ENCODE peak calls at places on chromosome 9, in nine cellular contexts. One of them, this sample, is unnamed.

GRCh38 chr9:115952667-115953316 is 200.8 kb upstream of the PAPPA start:
- DNase-seq in suprapubic skin: no peak
- DNase-seq in prostate gland: no peak
- DNase-seq in HCT116: no peak
- DNase-seq in GM12891: no peak
- DNase-seq in breast epithelium: no peak
- DNase-seq in SK-N-MC: no peak
- DNase-seq in upper lobe of left lung: no peak
- DNase-seq in HepG2: peak
- DNase-seq in this sample: no peak

GRCh38 chr9:123749580-123750202 is 180.2 kb downstream of the DENND1A start:
- DNase-seq in suprapubic skin: no peak
- DNase-seq in HepG2: no peak
- DNase-seq in GM12891: peak
- DNase-seq in breast epithelium: no peak
- DNase-seq in SK-N-MC: no peak
- DNase-seq in prostate gland: no peak
- DNase-seq in upper lobe of left lung: no peak
- DNase-seq in HCT116: no peak
- DNase-seq in this sample: no peak

GRCh38 chr9:125180876-125181275 is 8.7 kb downstream of the PPP6C start:
- DNase-seq in GM12891: no peak
- DNase-seq in upper lobe of left lung: no peak
- DNase-seq in suprapubic skin: no peak
- DNase-seq in SK-N-MC: no peak
- DNase-seq in HCT116: no peak
- DNase-seq in prostate gland: no peak
- DNase-seq in HepG2: no peak
- DNase-seq in breast epithelium: no peak
- DNase-seq in this sample: no peak

GRCh38 chr9:123957731-123958130 is 27.8 kb upstream of the DENND1A start:
- DNase-seq in HCT116: no peak
- DNase-seq in upper lobe of left lung: no peak
- DNase-seq in breast epithelium: no peak
- DNase-seq in SK-N-MC: no peak
- DNase-seq in HepG2: no peak
- DNase-seq in prostate gland: no peak
- DNase-seq in suprapubic skin: no peak
- DNase-seq in GM12891: no peak
- DNase-seq in this sample: no peak

GRCh38 chr9:71249729-71250317 is 128.4 kb upstream of the TRPM3 start:
- DNase-seq in prostate gland: peak
- DNase-seq in suprapubic skin: no peak
- DNase-seq in GM12891: peak
- DNase-seq in HCT116: peak
- DNase-seq in breast epithelium: no peak
- DNase-seq in SK-N-MC: peak
- DNase-seq in HepG2: peak
- DNase-seq in upper lobe of left lung: no peak
- DNase-seq in this sample: no peak

GRCh38 chr9:84397151-84397728 is 56.7 kb upstream of the SLC28A3 start:
- DNase-seq in HCT116: peak
- DNase-seq in GM12891: peak
- DNase-seq in upper lobe of left lung: peak
- DNase-seq in breast epithelium: peak
- DNase-seq in suprapubic skin: no peak
- DNase-seq in HepG2: peak
- DNase-seq in SK-N-MC: peak
- DNase-seq in prostate gland: peak
- DNase-seq in this sample: no peak

GRCh38 chr9:97962575-97962974 is 20.6 kb upstream of the ANP32B start:
- DNase-seq in HepG2: no peak
- DNase-seq in prostate gland: no peak
- DNase-seq in suprapubic skin: no peak
- DNase-seq in upper lobe of left lung: no peak
- DNase-seq in breast epithelium: no peak
- DNase-seq in HCT116: no peak
- DNase-seq in SK-N-MC: no peak
- DNase-seq in GM12891: no peak
- DNase-seq in this sample: no peak

GRCh38 chr9:97807681-97808080 is 45.3 kb upstream of the FOXE1 start:
- DNase-seq in prostate gland: no peak
- DNase-seq in upper lobe of left lung: no peak
- DNase-seq in HCT116: no peak
- DNase-seq in suprapubic skin: no peak
- DNase-seq in HepG2: no peak
- DNase-seq in GM12891: no peak
- DNase-seq in SK-N-MC: no peak
- DNase-seq in breast epithelium: no peak
- DNase-seq in this sample: no peak

GRCh38 chr9:133303266-133304157 is 28.5 kb upstream of the ABO start:
- DNase-seq in upper lobe of left lung: no peak
- DNase-seq in HCT116: no peak
- DNase-seq in breast epithelium: peak
- DNase-seq in GM12891: no peak
- DNase-seq in prostate gland: no peak
- DNase-seq in HepG2: no peak
- DNase-seq in SK-N-MC: no peak
- DNase-seq in suprapubic skin: peak
- DNase-seq in this sample: no peak

DNA sequence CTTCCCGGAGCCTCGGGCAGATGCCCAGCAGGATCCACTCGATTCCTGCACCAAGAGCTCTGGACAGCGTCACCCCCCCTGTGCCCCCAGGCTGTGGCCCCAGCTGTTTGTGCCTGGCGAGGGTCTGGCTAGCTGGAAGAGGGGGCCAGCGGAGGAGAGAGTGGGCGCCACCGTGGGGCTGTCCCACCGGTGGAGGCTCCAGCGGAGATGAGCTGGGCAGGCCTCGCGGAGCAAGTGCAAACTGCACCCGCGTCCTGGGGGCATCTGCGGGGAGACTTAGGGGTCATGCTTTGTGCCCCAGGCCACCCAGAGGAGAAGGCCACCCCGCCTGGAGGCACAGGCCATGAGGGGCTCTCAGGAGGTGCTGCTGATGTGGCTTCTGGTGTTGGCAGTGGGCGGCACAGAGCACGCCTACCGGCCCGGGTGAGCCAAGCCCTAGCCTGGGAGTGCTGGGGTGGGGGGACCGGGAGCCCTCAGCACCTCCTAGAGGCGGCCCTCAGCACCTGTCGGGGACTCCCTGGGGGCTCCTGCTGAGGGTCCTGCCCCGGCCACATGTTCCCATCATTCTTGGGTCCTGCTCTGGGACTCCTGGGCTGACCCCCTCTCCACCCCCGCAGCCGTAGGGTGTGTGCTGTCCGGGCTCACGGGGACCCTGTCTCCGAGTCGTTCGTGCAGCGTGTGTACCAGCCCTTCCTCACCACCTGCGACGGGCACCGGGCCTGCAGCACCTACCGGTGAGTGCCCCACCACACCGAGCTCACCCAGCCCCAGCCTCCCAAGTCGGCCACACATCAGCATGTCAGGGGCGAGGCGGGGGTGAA is 5.4 kb downstream of the EGFL7 start:
- DNase-seq in prostate gland: no peak
- DNase-seq in GM12891: no peak
- DNase-seq in upper lobe of left lung: no peak
- DNase-seq in suprapubic skin: no peak
- DNase-seq in HCT116: no peak
- DNase-seq in HepG2: no peak
- DNase-seq in SK-N-MC: no peak
- DNase-seq in breast epithelium: no peak
- DNase-seq in this sample: no peak
- TF ChIP-seq POLR2AphosphoS5 in prostate gland: no peak
- TF ChIP-seq POLR2AphosphoS5 in GM12891: no peak
- TF ChIP-seq POLR2AphosphoS5 in upper lobe of left lung: no peak
- TF ChIP-seq POLR2AphosphoS5 in suprapubic skin: no peak
- TF ChIP-seq POLR2AphosphoS5 in HCT116: no peak
- TF ChIP-seq POLR2AphosphoS5 in HepG2: no peak
- TF ChIP-seq POLR2AphosphoS5 in SK-N-MC: no peak
- TF ChIP-seq POLR2AphosphoS5 in breast epithelium: no peak
- TF ChIP-seq POLR2AphosphoS5 in this sample: no peak

GRCh38 chr9:32705059-32705458 is 69.6 kb upstream of the TAF1L start:
- DNase-seq in upper lobe of left lung: no peak
- DNase-seq in prostate gland: no peak
- DNase-seq in breast epithelium: no peak
- DNase-seq in HCT116: no peak
- DNase-seq in GM12891: no peak
- DNase-seq in HepG2: no peak
- DNase-seq in suprapubic skin: no peak
- DNase-seq in SK-N-MC: no peak
- DNase-seq in this sample: no peak

GRCh38 chr9:32706004-32706749 is 70.7 kb upstream of the TAF1L start:
- DNase-seq in HepG2: no peak
- DNase-seq in HCT116: no peak
- DNase-seq in breast epithelium: no peak
- DNase-seq in suprapubic skin: no peak
- DNase-seq in SK-N-MC: no peak
- DNase-seq in prostate gland: no peak
- DNase-seq in upper lobe of left lung: no peak
- DNase-seq in GM12891: no peak
- DNase-seq in this sample: no peak

GRCh38 chr9:32703635-32704034 is 68.2 kb upstream of the TAF1L start:
- DNase-seq in upper lobe of left lung: no peak
- DNase-seq in prostate gland: no peak
- DNase-seq in SK-N-MC: no peak
- DNase-seq in HCT116: no peak
- DNase-seq in GM12891: no peak
- DNase-seq in HepG2: peak
- DNase-seq in breast epithelium: no peak
- DNase-seq in suprapubic skin: no peak
- DNase-seq in this sample: no peak

GRCh38 chr9:32701321-32702022 is 66.0 kb upstream of the TAF1L start:
- DNase-seq in suprapubic skin: no peak
- DNase-seq in HepG2: no peak
- DNase-seq in SK-N-MC: no peak
- DNase-seq in prostate gland: no peak
- DNase-seq in HCT116: no peak
- DNase-seq in upper lobe of left lung: peak
- DNase-seq in breast epithelium: no peak
- DNase-seq in GM12891: no peak
- DNase-seq in this sample: peak

GRCh38 chr9:32704343-32704742 is 68.9 kb upstream of the TAF1L start:
- DNase-seq in HCT116: no peak
- DNase-seq in GM12891: no peak
- DNase-seq in breast epithelium: no peak
- DNase-seq in upper lobe of left lung: no peak
- DNase-seq in SK-N-MC: no peak
- DNase-seq in HepG2: no peak
- DNase-seq in prostate gland: no peak
- DNase-seq in suprapubic skin: no peak
- DNase-seq in this sample: peak
- TF ChIP-seq POLR2AphosphoS5 in HCT116: no peak
- TF ChIP-seq POLR2AphosphoS5 in GM12891: no peak
- TF ChIP-seq POLR2AphosphoS5 in breast epithelium: no peak
- TF ChIP-seq POLR2AphosphoS5 in upper lobe of left lung: no peak
- TF ChIP-seq POLR2AphosphoS5 in SK-N-MC: no peak
- TF ChIP-seq POLR2AphosphoS5 in HepG2: no peak
- TF ChIP-seq POLR2AphosphoS5 in prostate gland: no peak
- TF ChIP-seq POLR2AphosphoS5 in suprapubic skin: no peak
- TF ChIP-seq POLR2AphosphoS5 in this sample: no peak

GRCh38 chr9:86721843-86722705 is 225.2 kb downstream of the GAS1 start:
- DNase-seq in GM12891: no peak
- DNase-seq in upper lobe of left lung: no peak
- DNase-seq in SK-N-MC: no peak
- DNase-seq in prostate gland: peak
- DNase-seq in HepG2: no peak
- DNase-seq in HCT116: no peak
- DNase-seq in suprapubic skin: no peak
- DNase-seq in breast epithelium: peak
- DNase-seq in this sample: no peak
- TF ChIP-seq POLR2AphosphoS5 in GM12891: no peak
- TF ChIP-seq POLR2AphosphoS5 in upper lobe of left lung: no peak
- TF ChIP-seq POLR2AphosphoS5 in SK-N-MC: no peak
- TF ChIP-seq POLR2AphosphoS5 in prostate gland: peak
- TF ChIP-seq POLR2AphosphoS5 in HepG2: no peak
- TF ChIP-seq POLR2AphosphoS5 in HCT116: no peak
- TF ChIP-seq POLR2AphosphoS5 in suprapubic skin: no peak
- TF ChIP-seq POLR2AphosphoS5 in breast epithelium: no peak
- TF ChIP-seq POLR2AphosphoS5 in this sample: no peak

GRCh38 chr9:135559606-135560005 is 1.9 kb upstream of the PAEP start:
- DNase-seq in SK-N-MC: no peak
- DNase-seq in prostate gland: no peak
- DNase-seq in HCT116: no peak
- DNase-seq in GM12891: no peak
- DNase-seq in breast epithelium: no peak
- DNase-seq in HepG2: no peak
- DNase-seq in suprapubic skin: no peak
- DNase-seq in upper lobe of left lung: no peak
- DNase-seq in this sample: no peak

GRCh38 chr9:135563039-135563476 is 1.5 kb downstream of the PAEP start:
- DNase-seq in suprapubic skin: no peak
- DNase-seq in HCT116: no peak
- DNase-seq in GM12891: no peak
- DNase-seq in breast epithelium: no peak
- DNase-seq in SK-N-MC: no peak
- DNase-seq in HepG2: no peak
- DNase-seq in upper lobe of left lung: no peak
- DNase-seq in prostate gland: no peak
- DNase-seq in this sample: no peak

GRCh38 chr9:135563858-135564257 is 2.3 kb downstream of the PAEP start:
- DNase-seq in HCT116: no peak
- DNase-seq in breast epithelium: no peak
- DNase-seq in SK-N-MC: no peak
- DNase-seq in upper lobe of left lung: no peak
- DNase-seq in HepG2: no peak
- DNase-seq in suprapubic skin: no peak
- DNase-seq in prostate gland: no peak
- DNase-seq in GM12891: no peak
- DNase-seq in this sample: no peak

GRCh38 chr9:135562235-135562745 is 734 bp downstream of the PAEP start:
- DNase-seq in HCT116: no peak
- DNase-seq in SK-N-MC: no peak
- DNase-seq in prostate gland: no peak
- DNase-seq in suprapubic skin: no peak
- DNase-seq in HepG2: no peak
- DNase-seq in breast epithelium: no peak
- DNase-seq in GM12891: no peak
- DNase-seq in upper lobe of left lung: no peak
- DNase-seq in this sample: no peak

DNA sequence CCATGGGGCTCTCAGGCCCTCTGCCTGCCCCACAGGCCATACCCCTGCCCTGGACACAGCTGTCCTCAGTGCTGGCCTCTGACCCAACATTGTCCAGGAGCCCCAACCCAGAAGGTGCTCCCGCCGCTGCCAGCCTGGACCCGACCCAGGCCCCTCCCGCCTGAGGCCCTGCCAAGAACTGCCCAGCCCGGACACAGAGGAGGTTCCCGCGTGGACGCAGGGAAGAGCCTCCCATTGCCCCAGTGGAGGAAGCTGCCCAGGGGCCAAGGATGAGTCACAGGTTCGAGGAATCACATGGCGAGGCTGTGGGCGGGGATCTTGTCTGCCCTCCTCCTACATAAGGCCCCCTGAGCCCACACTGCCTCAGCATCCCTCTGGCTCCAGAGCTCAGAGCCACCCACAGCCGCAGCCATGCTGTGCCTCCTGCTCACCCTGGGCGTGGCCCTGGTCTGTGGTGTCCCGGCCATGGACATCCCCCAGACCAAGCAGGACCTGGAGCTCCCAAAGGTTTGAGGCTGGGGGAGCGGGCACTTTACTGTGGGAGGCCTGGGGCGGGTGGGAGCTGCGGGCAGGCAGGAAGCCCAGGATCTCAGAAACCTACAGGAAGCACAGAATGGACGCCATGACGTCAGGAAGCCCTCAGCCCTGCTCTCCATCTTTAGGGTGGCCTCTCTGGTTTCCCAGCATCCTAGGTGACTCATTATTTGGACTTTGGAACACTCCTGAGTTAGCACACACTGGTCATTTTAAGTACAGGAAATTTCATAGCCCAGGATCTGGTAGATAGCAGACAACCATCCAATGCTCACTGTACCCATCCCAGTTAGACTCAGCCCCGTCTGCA is at the start of gene PAEP:
- DNase-seq in suprapubic skin: peak
- DNase-seq in upper lobe of left lung: no peak
- DNase-seq in prostate gland: no peak
- DNase-seq in breast epithelium: no peak
- DNase-seq in GM12891: no peak
- DNase-seq in HepG2: peak
- DNase-seq in HCT116: no peak
- DNase-seq in SK-N-MC: no peak
- DNase-seq in this sample: no peak
- TF ChIP-seq POLR2AphosphoS5 in suprapubic skin: no peak
- TF ChIP-seq POLR2AphosphoS5 in upper lobe of left lung: no peak
- TF ChIP-seq POLR2AphosphoS5 in prostate gland: no peak
- TF ChIP-seq POLR2AphosphoS5 in breast epithelium: no peak
- TF ChIP-seq POLR2AphosphoS5 in GM12891: no peak
- TF ChIP-seq POLR2AphosphoS5 in HepG2: no peak
- TF ChIP-seq POLR2AphosphoS5 in HCT116: no peak
- TF ChIP-seq POLR2AphosphoS5 in SK-N-MC: no peak
- TF ChIP-seq POLR2AphosphoS5 in this sample: no peak